ENCODE peak calls at places on chromosomes 16 and 17, in ten cellular contexts. Z, X, G, M, P, U, I, R, L and A are unnamed samples.

GRCh38 chr16:2025878-2026460 is 733 bp upstream of the NHERF2 start:
- DNase-seq in M (no peak), R (no peak), L (no peak), I (no peak), Z (no peak), X (no peak), G (no peak), U (no peak), P (no peak), A (no peak)

GRCh38 chr16:88596477-88596876 is 26.3 kb downstream of the ZC3H18 start:
- DNase-seq in M (no peak), I (no peak), L (no peak), G (no peak), X (no peak), P (no peak), U (no peak), Z (no peak), R (no peak), A (no peak)

GRCh38 chr17:2926019-2926650 is 129.9 kb downstream of the RAP1GAP2 start:
- DNase-seq in M (peak), L (peak), X (no peak), P (no peak), R (no peak), G (no peak), Z (peak), U (peak), I (no peak), A (no peak)

GRCh38 chr17:65553646-65554567 is 7.5 kb downstream of the AXIN2 start:
- DNase-seq in L (no peak), G (no peak), X (no peak), I (no peak), R (no peak), Z (no peak), U (no peak), M (peak), P (no peak), A (no peak)

GRCh38 chr16:46974352-46974751 is 878 bp upstream of the DNAJA2 start:
- DNase-seq in X (no peak), L (no peak), I (no peak), M (no peak), G (peak), U (peak), P (no peak), R (peak), Z (no peak), A (no peak)

GRCh38 chr17:4533522-4534502 is 21.4 kb downstream of the MYBBP1A start:
- DNase-seq in R (peak), G (peak), X (no peak), L (no peak), Z (no peak), P (no peak), I (no peak), U (no peak), M (no peak), A (peak)

GRCh38 chr17:70655179-70655578 is 485.8 kb downstream of the KCNJ2 start:
- DNase-seq in L (no peak), M (no peak), U (no peak), R (no peak), Z (no peak), X (no peak), P (no peak), G (no peak), I (no peak), A (no peak)

GRCh38 chr16:25563700-25564099 is 128.1 kb upstream of the HS3ST4 start:
- DNase-seq in G (no peak), L (no peak), X (no peak), Z (no peak), R (no peak), M (no peak), P (no peak), U (no peak), I (no peak), A (no peak)

GRCh38 chr17:59964455-59965328 is at the start of gene RNFT1:
- DNase-seq in M (peak), L (peak), I (peak), G (peak), X (peak), U (peak), Z (peak), R (peak), P (peak), A (peak)

GRCh38 chr16:23901178-23902131 is 65.7 kb downstream of the PRKCB start:
- DNase-seq in M (no peak), G (no peak), U (peak), R (no peak), P (no peak), Z (no peak), I (no peak), L (no peak), X (no peak), A (no peak)

GRCh38 chr16:56637814-56638750 is at the start of gene MT1A:
- DNase-seq in R (peak), P (peak), U (no peak), L (peak), X (no peak), G (no peak), M (peak), Z (peak), I (no peak), A (peak)

GRCh38 chr17:62740066-62740465 is 68.0 kb downstream of the MARCHF10 start:
- DNase-seq in P (no peak), X (no peak), I (no peak), U (no peak), G (no peak), R (no peak), Z (no peak), L (no peak), M (peak), A (no peak)